ENCODE peak calls at places on chromosome 4, in seven cellular contexts. Q is lung, S is lower leg skin, B is RWPE1, J is endothelial cell, P is cardiac muscle cell, U is suprapubic skin. H is an unnamed sample.

GRCh38 chr4:59518005-59518823 is 1681.9 kb upstream of the ADGRL3 start:
- DNase-seq in Q (no peak), U (peak; percentile 56), P (no peak), S (no peak), B (no peak), J (no peak), H (no peak)

GRCh38 chr4:86670739-86671138 is 76.6 kb downstream of the PTPN13 start:
- DNase-seq in J (no peak), P (no peak), S (no peak), U (no peak), Q (no peak), B (peak; percentile 72), H (no peak)

GRCh38 chr4:122456228-122457106 is at the start of gene IL2:
- DNase-seq in P (no peak), Q (no peak), J (no peak), B (no peak), S (no peak), U (no peak), H (no peak)

GRCh38 chr4:41058426-41058825 is 155.9 kb downstream of the APBB2 start:
- DNase-seq in J (no peak), B (no peak), Q (no peak), P (no peak), S (no peak), U (no peak), H (no peak)

GRCh38 chr4:127667772-127668171 is 35.0 kb downstream of the INTU start:
- DNase-seq in J (no peak), S (no peak), U (no peak), Q (no peak), P (no peak), B (no peak), H (no peak)

GRCh38 chr4:1285151-1285789 is 4.4 kb upstream of the MAEA start:
- DNase-seq in Q (no peak), U (no peak), B (no peak), S (peak; percentile 59), P (no peak), J (no peak), H (no peak)

GRCh38 chr4:123244233-123244632 is 152.4 kb upstream of the SPRY1 start:
- DNase-seq in P (no peak), U (peak; percentile 67), S (peak; percentile 87), B (peak; percentile 20), Q (no peak), J (no peak), H (no peak)

GRCh38 chr4:189202869-189203271 is 737.8 kb upstream of the FRG1 start:
- DNase-seq in U (no peak), P (peak; percentile 17), J (no peak), B (peak; percentile 5), Q (no peak), S (no peak), H (no peak)

GRCh38 chr4:8754634-8755589 is 116.7 kb downstream of the HMX1 start:
- DNase-seq in S (peak; percentile 81), J (no peak), P (no peak), B (no peak), U (peak; percentile 22), Q (no peak), H (no peak)

GRCh38 chr4:142379277-142380051 is 466.6 kb downstream of the INPP4B start:
- DNase-seq in Q (no peak), S (no peak), P (no peak), U (no peak), B (peak; percentile 71), J (no peak), H (no peak)

GRCh38 chr4:71209161-71209560 is 129.7 kb upstream of the SLC4A4 start:
- DNase-seq in U (no peak), B (no peak), P (no peak), Q (no peak), J (no peak), S (no peak), H (no peak)

GRCh38 chr4:56149601-56150000 is 200.9 kb downstream of the CEP135 start:
- DNase-seq in U (no peak), J (no peak), Q (no peak), S (no peak), B (no peak), P (no peak), H (no peak)

GRCh38 chr4:183960912-183961569 is 55.9 kb downstream of the STOX2 start:
- DNase-seq in J (no peak), P (peak; percentile 48), U (no peak), B (no peak), Q (no peak), S (no peak), H (no peak)

GRCh38 chr4:15672096-15672495 is 9.5 kb upstream of the FAM200B start:
- DNase-seq in J (no peak), S (no peak), P (no peak), U (no peak), B (no peak), Q (no peak), H (no peak)

GRCh38 chr4:1285790-1286553 is 3.7 kb upstream of the MAEA start:
- DNase-seq in Q (no peak), P (no peak), S (peak; percentile 82), J (no peak), B (no peak), U (no peak), H (no peak)

GRCh38 chr4:41396869-41397268 is 140.1 kb downstream of the UCHL1 start:
- DNase-seq in J (no peak), Q (no peak), S (no peak), B (no peak), P (no peak), U (no peak), H (no peak)

GRCh38 chr4:101337688-101338087 is 9.6 kb downstream of the PPP3CA start:
- DNase-seq in S (no peak), Q (no peak), U (no peak), B (peak; percentile 5), P (no peak), J (no peak), H (no peak)

GRCh38 chr4:182126567-182126966 is 116.6 kb upstream of the TENM3 start:
- DNase-seq in B (peak; percentile 56), S (no peak), P (no peak), Q (no peak), J (no peak), U (no peak), H (no peak)

GRCh38 chr4:142406051-142406549 is 440.0 kb downstream of the INPP4B start:
- DNase-seq in U (no peak), B (peak; percentile 73), S (no peak), Q (no peak), J (no peak), P (peak; percentile 22), H (no peak)

GRCh38 chr4:113809313-113809712 is 47.8 kb upstream of the CAMK2D start:
- DNase-seq in J (no peak), S (no peak), P (peak; percentile 34), Q (peak; percentile 54), U (peak; percentile 58), B (peak; percentile 13), H (no peak)

GRCh38 chr4:97531351-97531750 is 611.9 kb downstream of the STPG2 start:
- DNase-seq in J (no peak), U (no peak), P (no peak), Q (no peak), B (no peak), S (no peak), H (no peak)

GRCh38 chr4:94931626-94932025 is 173.9 kb downstream of the BMPR1B start:
- DNase-seq in B (no peak), U (no peak), P (no peak), S (no peak), Q (no peak), J (no peak), H (no peak)

GRCh38 chr4:66404149-66404548 is 733.9 kb upstream of the EPHA5 start:
- DNase-seq in Q (no peak), B (no peak), U (no peak), P (no peak), S (no peak), J (no peak), H (no peak)

GRCh38 chr4:76504613-76505465 is 69.8 kb downstream of the SHROOM3 start:
- DNase-seq in B (peak; percentile 49), J (peak; percentile 23), P (peak; percentile 64), S (no peak), U (no peak), Q (no peak), H (no peak)

GRCh38 chr4:137707626-137708025 is 175.3 kb upstream of the PCDH18 start:
- DNase-seq in P (no peak), B (peak; percentile 12), U (no peak), Q (no peak), S (no peak), J (no peak), H (no peak)

GRCh38 chr4:8607603-8608481 is 15.3 kb downstream of the CPZ start:
- DNase-seq in S (no peak), U (no peak), J (peak; percentile 86), P (peak; percentile 63), B (peak; percentile 37), Q (no peak), H (peak; percentile 91)

GRCh38 chr4:111945014-111945413 is 200.2 kb upstream of the FAM241A start:
- DNase-seq in U (no peak), P (peak; percentile 67), Q (no peak), B (no peak), S (no peak), J (no peak), H (no peak)

GRCh38 chr4:83378426-83378825 is 43.8 kb upstream of the HPSE start:
- DNase-seq in B (no peak), P (no peak), J (no peak), S (no peak), U (no peak), Q (no peak), H (no peak)

GRCh38 chr4:53861856-53862610 is 202.4 kb downstream of the CHIC2 start:
- DNase-seq in S (no peak), J (no peak), U (no peak), Q (no peak), B (no peak), P (no peak), H (no peak)

GRCh38 chr4:2870098-2870497 is 26.5 kb downstream of the ADD1 start:
- DNase-seq in U (no peak), Q (no peak), B (no peak), J (no peak), P (no peak), S (no peak), H (no peak)
- TF ChIP-seq CTCF in U (no peak), Q (no peak), B (no peak), J (no peak), P (no peak), S (no peak), H (no peak)

DNA sequence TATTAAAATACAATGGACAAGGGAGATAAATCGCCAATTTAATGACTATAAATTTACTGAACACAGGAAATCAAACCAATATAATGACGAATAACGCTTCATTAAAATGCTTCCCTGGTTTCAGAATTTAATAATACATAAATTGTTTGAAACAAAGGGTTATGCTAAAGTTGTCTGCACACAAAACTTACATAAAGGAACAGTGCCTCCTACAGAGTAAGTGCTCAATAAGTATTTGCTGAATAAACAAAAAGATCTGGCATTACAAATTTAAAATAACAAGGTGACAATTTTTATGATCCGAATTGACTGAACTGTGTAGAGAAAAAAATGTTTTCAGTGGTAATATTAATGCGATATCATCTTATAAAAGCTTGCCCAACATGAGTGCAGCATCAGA is 69.6 kb downstream of the NOCT start:
- DNase-seq in S (no peak), U (no peak), Q (no peak), B (no peak), P (no peak), J (no peak), H (no peak)
- TF ChIP-seq CTCF in S (no peak), U (no peak), Q (no peak), B (peak; percentile 59), P (peak; percentile 33), J (no peak), H (peak; percentile 52)

GRCh38 chr4:115873048-115873447 is 759.6 kb upstream of the NDST4 start:
- DNase-seq in S (no peak), P (no peak), B (no peak), U (no peak), Q (no peak), J (no peak), H (no peak)
- TF ChIP-seq CTCF in S (no peak), P (no peak), B (no peak), U (no peak), Q (no peak), J (no peak), H (no peak)

GRCh38 chr4:7418131-7418943 is 16.4 kb downstream of the PSAPL1 start:
- DNase-seq in S (no peak), P (no peak), B (no peak), U (no peak), Q (no peak), J (no peak), H (peak; percentile 64)
- TF ChIP-seq CTCF in S (no peak), P (no peak), B (no peak), U (no peak), Q (no peak), J (no peak), H (no peak)